ENCODE peak calls at places on chromosomes 5 and 9, in seven cellular contexts. B is SK-N-SH, E is K562, U is H1, P is HepG2, T is HCT116, D is GM12878. R is an unnamed sample.
A peak's percentile ranks its signal among the peaks of the same experiment; 100 is the strongest.

GRCh38 chr9:99819123-99819483 is 2.6 kb upstream of the NR4A3 start:
- DNase-seq in B (no peak), E (no peak), U (no peak), P (no peak), T (no peak), D (no peak), R (no peak)

GRCh38 chr9:79577969-79578723 is 6.4 kb downstream of the TLE4 start:
- DNase-seq in B (peak; percentile 60), E (no peak), U (no peak), P (no peak), T (no peak), D (no peak), R (no peak)

GRCh38 chr5:36688722-36689121 is 82.3 kb downstream of the SLC1A3 start:
- DNase-seq in B (no peak), E (peak; percentile 43), U (no peak), P (peak; percentile 29), T (peak; percentile 29), D (no peak), R (peak; percentile 35)

GRCh38 chr5:154264549-154265196 is 74.1 kb downstream of the GALNT10 start:
- DNase-seq in B (no peak), E (no peak), U (no peak), P (no peak), T (no peak), D (no peak), R (no peak)

GRCh38 chr5:3220638-3221288 is 374.9 kb upstream of the IRX1 start:
- DNase-seq in B (no peak), E (no peak), U (no peak), P (no peak), T (no peak), D (no peak), R (no peak)

GRCh38 chr9:16901589-16901988 is 31.1 kb upstream of the BNC2 start:
- DNase-seq in B (no peak), E (no peak), U (no peak), P (no peak), T (no peak), D (no peak), R (no peak)

GRCh38 chr9:18437315-18438200 is 36.4 kb upstream of the ADAMTSL1 start:
- DNase-seq in B (peak; percentile 53), E (no peak), U (no peak), P (peak; percentile 9), T (no peak), D (no peak), R (no peak)

GRCh38 chr9:98225015-98225442 is 30.4 kb downstream of the TBC1D2 start:
- DNase-seq in B (no peak), E (peak; percentile 97), U (no peak), P (no peak), T (no peak), D (no peak), R (no peak)

GRCh38 chr9:98917691-98918487 is 25.8 kb upstream of the COL15A1 start:
- DNase-seq in B (no peak), E (peak; percentile 25), U (no peak), P (no peak), T (no peak), D (no peak), R (no peak)

GRCh38 chr5:56816546-56817081 is 1.3 kb downstream of the MAP3K1 start:
- DNase-seq in B (peak; percentile 63), E (peak; percentile 72), U (no peak), P (peak; percentile 84), T (no peak), D (no peak), R (peak; percentile 58)

GRCh38 chr9:85016389-85016997 is 347.0 kb downstream of the NTRK2 start:
- DNase-seq in B (no peak), E (no peak), U (no peak), P (peak; percentile 53), T (no peak), D (no peak), R (peak; percentile 4)

DNA sequence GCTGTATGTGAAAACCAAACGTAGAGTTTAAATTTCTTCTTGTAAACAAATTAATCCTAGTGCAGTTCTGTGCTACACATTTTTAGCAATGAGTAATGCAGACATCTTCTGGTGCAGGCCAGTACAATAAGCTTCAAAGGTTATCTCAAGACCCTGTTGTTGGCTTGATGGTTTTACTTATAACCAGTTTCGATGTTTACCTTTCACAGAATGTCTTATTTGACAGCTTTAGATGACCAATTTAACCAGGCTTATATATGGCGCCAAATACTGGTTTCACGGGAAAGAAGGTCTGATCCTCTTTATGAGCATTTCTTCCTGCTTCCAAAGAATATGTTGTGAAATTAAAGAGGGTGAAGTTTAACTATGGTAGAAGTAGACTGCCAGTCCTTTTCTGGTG is 9.9 kb downstream of the ZFAND5 start:
- DNase-seq in B (no peak), E (no peak), U (no peak), P (no peak), T (no peak), D (no peak), R (no peak)
- TF ChIP-seq JUND in B (no peak), E (no peak), U (no peak), P (no peak), T (no peak), D (no peak), R (no peak)

GRCh38 chr5:122311888-122312669 is at the start of gene SNCAIP:
- DNase-seq in B (peak; percentile 81), E (peak; percentile 24), U (no peak), P (no peak), T (no peak), D (no peak), R (no peak)

GRCh38 chr5:122310886-122311285 is 1.2 kb upstream of the SNCAIP start:
- DNase-seq in B (no peak), E (no peak), U (no peak), P (no peak), T (no peak), D (no peak), R (no peak)

GRCh38 chr5:122312670-122312988 is 592 bp downstream of the SNCAIP start:
- DNase-seq in B (peak; percentile 59), E (no peak), U (no peak), P (no peak), T (no peak), D (no peak), R (no peak)

GRCh38 chr5:122313001-122313402 is 965 bp downstream of the SNCAIP start:
- DNase-seq in B (peak; percentile 9), E (no peak), U (no peak), P (no peak), T (no peak), D (no peak), R (no peak)

DNA sequence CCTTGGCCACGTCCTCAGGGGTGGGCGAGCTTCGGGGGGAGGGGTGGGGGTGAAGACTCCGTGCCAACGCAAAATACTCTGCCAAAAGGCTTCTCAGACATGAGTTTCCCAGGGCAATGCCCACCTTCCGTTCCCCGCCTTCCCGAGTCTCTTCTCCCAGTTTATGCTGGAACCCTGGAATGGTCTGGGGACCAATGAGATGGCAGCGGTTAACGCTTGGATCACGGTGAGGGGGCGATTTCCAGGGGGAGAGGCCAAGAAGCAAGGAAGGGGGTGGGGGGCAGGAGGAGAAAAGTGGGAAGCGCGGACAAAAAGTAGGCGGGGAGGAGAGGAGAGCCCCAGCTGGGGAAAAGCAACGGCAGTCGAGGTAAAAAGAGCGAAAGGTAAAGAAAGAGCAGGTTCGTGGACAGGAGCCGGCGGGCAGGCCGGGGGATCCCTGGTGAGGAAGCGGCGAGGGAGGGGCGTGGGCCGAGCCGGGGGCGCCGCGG is 593 bp upstream of the SNCAIP start:
- DNase-seq in B (no peak), E (no peak), U (no peak), P (no peak), T (no peak), D (no peak), R (no peak)
- TF ChIP-seq JUND in B (no peak), E (no peak), U (no peak), P (no peak), T (no peak), D (no peak), R (no peak)

DNA sequence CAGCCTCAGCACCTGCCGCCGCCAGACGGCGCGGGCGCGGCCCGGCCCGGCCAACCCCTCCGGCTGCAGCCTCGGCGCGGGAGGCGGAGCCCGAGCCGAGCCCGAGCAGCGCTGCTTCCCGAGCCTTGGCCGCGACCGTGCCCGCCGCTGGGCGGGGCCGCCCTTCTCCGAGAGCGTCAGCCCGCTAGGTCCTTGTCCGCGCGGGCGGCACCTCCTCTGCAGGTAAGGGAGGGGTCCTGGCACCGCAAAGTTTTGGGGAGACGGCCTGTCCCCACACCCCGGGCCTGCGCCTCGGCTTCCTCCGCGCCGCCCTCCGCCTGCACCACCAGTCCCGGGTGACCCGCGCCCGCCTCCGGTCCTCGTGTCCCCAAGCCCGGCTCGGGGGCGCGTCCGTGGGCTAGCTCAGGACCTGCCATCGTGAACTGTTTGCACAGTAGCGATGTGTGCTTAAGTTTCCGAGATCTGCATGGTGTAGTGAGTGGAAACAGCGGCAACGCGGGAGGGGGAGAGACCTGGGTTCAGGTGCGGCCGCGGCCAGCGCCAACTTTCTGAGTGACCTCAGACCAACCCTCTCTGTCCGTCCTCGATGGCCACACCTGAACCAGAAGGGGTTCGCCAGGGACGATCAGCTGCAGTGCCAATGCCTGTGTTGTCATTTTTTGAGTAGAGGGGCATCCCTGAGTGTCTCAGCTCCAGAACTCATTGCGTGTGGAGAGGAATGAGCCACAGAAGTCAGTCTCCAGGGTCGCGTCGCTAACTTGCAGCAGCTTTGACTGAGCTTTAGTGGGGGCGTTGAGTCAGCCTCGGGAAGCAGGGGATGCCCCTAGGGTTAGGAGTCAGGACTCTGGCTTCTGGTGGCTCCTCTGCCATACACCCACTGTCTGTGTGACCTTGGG is at the start of gene FRMPD1:
- DNase-seq in B (peak; percentile 92), E (peak; percentile 69), U (peak; percentile 13), P (peak; percentile 17), T (no peak), D (no peak), R (peak; percentile 59)
- TF ChIP-seq JUND in B (no peak), E (no peak), U (no peak), P (no peak), T (no peak), D (no peak), R (no peak)

GRCh38 chr5:172636279-172637050 is 4.6 kb upstream of the NEURL1B start:
- DNase-seq in B (no peak), E (no peak), U (no peak), P (no peak), T (no peak), D (no peak), R (no peak)

GRCh38 chr5:172638209-172638768 is 2.8 kb upstream of the NEURL1B start:
- DNase-seq in B (no peak), E (no peak), U (no peak), P (no peak), T (no peak), D (no peak), R (no peak)

GRCh38 chr5:172637740-172638139 is 3.3 kb upstream of the NEURL1B start:
- DNase-seq in B (no peak), E (no peak), U (no peak), P (no peak), T (no peak), D (no peak), R (no peak)

GRCh38 chr5:172635038-172635437 is 6.0 kb upstream of the NEURL1B start:
- DNase-seq in B (no peak), E (no peak), U (no peak), P (no peak), T (no peak), D (no peak), R (no peak)

DNA sequence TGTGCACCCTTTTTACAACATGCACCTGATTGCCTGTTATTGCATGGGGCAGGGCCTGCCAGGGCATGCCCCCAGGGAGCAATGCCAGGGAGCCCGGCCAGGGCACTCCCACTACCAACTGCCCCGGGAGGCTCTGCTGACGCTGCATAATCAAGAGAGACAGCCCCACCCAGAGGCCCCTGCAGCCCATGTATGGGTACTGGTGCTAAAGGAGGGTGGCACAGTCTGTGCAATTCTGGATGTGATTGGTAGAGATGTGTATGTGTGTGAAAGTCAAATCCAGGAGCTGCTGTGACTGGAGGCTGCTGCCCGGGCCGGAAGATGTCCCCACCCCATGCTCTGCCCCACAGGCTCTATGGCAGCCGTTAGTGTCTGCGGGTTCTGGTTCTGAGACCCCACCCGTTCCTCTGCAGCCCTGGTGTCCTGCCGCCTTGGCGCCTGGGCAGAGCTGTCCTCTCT is 3.9 kb upstream of the NEURL1B start:
- DNase-seq in B (no peak), E (no peak), U (no peak), P (no peak), T (no peak), D (no peak), R (peak; percentile 95)
- TF ChIP-seq JUND in B (no peak), E (no peak), U (no peak), P (no peak), T (no peak), D (no peak), R (no peak)

R was measured in T47D.